ENCODE peak calls at places on chromosome 18, in six cellular contexts. U is OCI-LY7, R is body of pancreas, H is hypothalamus, Z is NCI-H774, E is C1 segment of cervical spinal cord. W is an unnamed sample.

GRCh38 chr18:3177902-3178687 is 41.7 kb downstream of the MYOM1 start:
- DNase-seq in U (peak; percentile 90), Z (no peak), H (peak; percentile 22), E (peak; percentile 34), R (no peak), W (peak; percentile 97)

GRCh38 chr18:74840492-74841167 is 243.0 kb downstream of the ZNF407 start:
- DNase-seq in Z (no peak), E (no peak), U (no peak), R (no peak), H (no peak), W (no peak)

GRCh38 chr18:12391487-12392136 is 14.6 kb upstream of the AFG3L2 start:
- DNase-seq in R (peak; percentile 69), U (peak; percentile 73), Z (peak; percentile 41), H (peak; percentile 71), E (no peak), W (peak; percentile 83)

GRCh38 chr18:48124857-48125626 is 194.6 kb upstream of the SMAD2 start:
- DNase-seq in Z (no peak), E (no peak), H (no peak), R (no peak), U (no peak), W (no peak)

GRCh38 chr18:10329116-10329515 is 125.3 kb upstream of the APCDD1 start:
- DNase-seq in E (no peak), R (no peak), Z (no peak), U (no peak), H (no peak), W (no peak)

GRCh38 chr18:13811993-13812392 is 12.0 kb upstream of the MC5R start:
- DNase-seq in R (no peak), E (no peak), H (no peak), Z (no peak), U (peak; percentile 21), W (peak; percentile 14)

GRCh38 chr18:79458131-79458838 is 62.6 kb downstream of the NFATC1 start:
- DNase-seq in U (no peak), H (peak; percentile 15), E (no peak), Z (no peak), R (peak; percentile 66), W (no peak)

GRCh38 chr18:76483780-76484179 is 11.3 kb downstream of the ZNF516 start:
- DNase-seq in E (no peak), Z (no peak), H (no peak), U (no peak), R (peak; percentile 35), W (no peak)

GRCh38 chr18:49582579-49582978 is 20.7 kb downstream of the LIPG start:
- DNase-seq in Z (no peak), H (no peak), E (no peak), U (no peak), R (no peak), W (peak; percentile 38)

GRCh38 chr18:46542545-46542944 is 114.5 kb downstream of the LOXHD1 start:
- DNase-seq in U (no peak), H (no peak), E (no peak), R (no peak), Z (no peak), W (peak; percentile 13)

GRCh38 chr18:9365406-9365805 is 30.8 kb downstream of the TWSG1 start:
- DNase-seq in R (no peak), E (no peak), U (no peak), H (no peak), Z (no peak), W (no peak)

GRCh38 chr18:59695551-59695950 is 1.7 kb downstream of the CCBE1 start:
- DNase-seq in E (no peak), H (no peak), Z (no peak), U (no peak), R (no peak), W (no peak)

GRCh38 chr18:70376914-70377258 is 88.0 kb downstream of the SOCS6 start:
- DNase-seq in Z (no peak), U (no peak), H (no peak), E (no peak), R (peak; percentile 33), W (no peak)

GRCh38 chr18:26091047-26091630 is 726 bp upstream of the SS18 start:
- DNase-seq in E (no peak), U (peak; percentile 71), R (peak; percentile 49), H (no peak), Z (peak; percentile 64), W (peak; percentile 81)

GRCh38 chr18:3910507-3910906 is 460.5 kb downstream of the TGIF1 start:
- DNase-seq in E (no peak), Z (no peak), H (no peak), R (no peak), U (no peak), W (no peak)

GRCh38 chr18:42534313-42534712 is 579.3 kb downstream of the PIK3C3 start:
- DNase-seq in H (no peak), R (no peak), Z (no peak), U (no peak), E (no peak), W (no peak)

GRCh38 chr18:52716926-52717325 is 376.9 kb downstream of the DCC start:
- DNase-seq in Z (no peak), R (peak; percentile 52), U (no peak), E (peak; percentile 3), H (peak; percentile 62), W (no peak)

GRCh38 chr18:37188016-37188791 is 359.3 kb downstream of the KIAA1328 start:
- DNase-seq in R (no peak), E (no peak), Z (no peak), H (no peak), U (no peak), W (no peak)

GRCh38 chr18:36409779-36410178 is 112.3 kb downstream of the FHOD3 start:
- DNase-seq in E (no peak), U (no peak), Z (no peak), H (no peak), R (no peak), W (no peak)

GRCh38 chr18:57430166-57430958 is 4.8 kb upstream of the ONECUT2 start:
- DNase-seq in H (no peak), E (no peak), R (no peak), U (no peak), Z (no peak), W (no peak)

GRCh38 chr18:46256078-46256477 is 151.9 kb downstream of the HAUS1 start:
- DNase-seq in Z (no peak), E (no peak), U (no peak), R (no peak), H (no peak), W (no peak)

GRCh38 chr18:3061581-3062416 is 48.9 kb upstream of the LPIN2 start:
- DNase-seq in U (no peak), H (no peak), R (no peak), Z (no peak), E (no peak), W (no peak)

GRCh38 chr18:45997689-45998088 is 30.6 kb upstream of the EPG5 start:
- DNase-seq in U (no peak), R (no peak), Z (no peak), H (no peak), E (no peak), W (no peak)

GRCh38 chr18:3447035-3447894 is 2.7 kb upstream of the TGIF1 start:
- DNase-seq in U (no peak), E (peak; percentile 64), H (peak; percentile 57), R (peak; percentile 45), Z (no peak), W (no peak)

GRCh38 chr18:59233017-59233410 is 13.1 kb downstream of the GRP start:
- DNase-seq in H (no peak), R (no peak), E (no peak), U (no peak), Z (no peak), W (no peak)

GRCh38 chr18:64110692-64111480 is 38.0 kb downstream of the LINC00305 start:
- DNase-seq in H (no peak), E (no peak), Z (no peak), U (no peak), R (no peak), W (no peak)

GRCh38 chr18:48136051-48136543 is 205.6 kb upstream of the SMAD2 start:
- DNase-seq in E (no peak), H (peak; percentile 34), Z (no peak), R (peak; percentile 57), U (no peak), W (peak; percentile 49)

W was measured in RPMI8226.